ENCODE peak calls at places on chromosomes 2 and 18, in five cellular contexts. P, C, T, D and Y are unnamed samples. For H3K9me3, the result is how much of the 10 kb centered on the place peaks cover.

GRCh38 chr2:181970160-181970794 is 15.4 kb upstream of the PPP1R1C start:
- DNase-seq in T (no peak), D (no peak), P (no peak), C (peak), Y (no peak)

GRCh38 chr2:203687161-203687560 is 19.3 kb upstream of the CD28 start:
- DNase-seq in T (no peak), P (no peak), D (no peak), C (no peak), Y (no peak)

GRCh38 chr2:134818321-134818720 is 20.1 kb upstream of the ACMSD start:
- DNase-seq in C (no peak), D (no peak), P (no peak), T (no peak), Y (no peak)

GRCh38 chr2:98701230-98701629 is 29.7 kb downstream of the MGAT4A start:
- DNase-seq in P (no peak), C (no peak), T (no peak), D (no peak), Y (no peak)

GRCh38 chr2:111028720-111029119 is 92.0 kb upstream of the BCL2L11 start:
- DNase-seq in C (no peak), T (no peak), P (no peak), D (no peak), Y (no peak)

GRCh38 chr2:214800180-214800579 is 9.3 kb downstream of the BARD1 start:
- DNase-seq in P (no peak), C (no peak), D (no peak), T (no peak), Y (no peak)

GRCh38 chr2:10987439-10987838 is 75.7 kb downstream of the KCNF1 start:
- DNase-seq in P (no peak), C (no peak), D (no peak), T (no peak), Y (no peak)

GRCh38 chr2:579961-580360 is 97.2 kb downstream of the TMEM18 start:
- DNase-seq in P (no peak), C (no peak), D (no peak), T (no peak), Y (no peak)

GRCh38 chr2:152433289-152433688 is 98.3 kb downstream of the FMNL2 start:
- DNase-seq in P (no peak), T (no peak), C (no peak), D (no peak), Y (no peak)

GRCh38 chr2:28638102-28638501 is 113.5 kb upstream of the PPP1CB start:
- DNase-seq in D (no peak), P (no peak), C (no peak), T (no peak), Y (no peak)

GRCh38 chr18:63439334-63439733 is 17.1 kb upstream of the VPS4B start:
- DNase-seq in P (no peak), T (peak), D (peak), C (peak), Y (no peak)

GRCh38 chr2:11742702-11743530 is 3.5 kb upstream of the LPIN1 start:
- DNase-seq in D (no peak), P (no peak), C (no peak), T (no peak), Y (no peak)

GRCh38 chr2:201813996-201814845 is 7.9 kb downstream of the CDK15 start:
- DNase-seq in C (no peak), P (no peak), T (no peak), D (no peak), Y (no peak)

GRCh38 chr2:8494589-8494988 is 187.3 kb upstream of the ID2 start:
- DNase-seq in C (no peak), D (no peak), T (no peak), P (peak), Y (no peak)

GRCh38 chr18:6951336-6952090 is 166.1 kb downstream of the LAMA1 start:
- DNase-seq in T (no peak), P (no peak), C (peak), D (no peak), Y (no peak)

GRCh38 chr2:71602115-71602495 is 148.7 kb downstream of the DYSF start:
- DNase-seq in P (no peak), T (no peak), C (no peak), D (no peak), Y (no peak)

GRCh38 chr2:26757873-26758789 is 6.0 kb upstream of the SLC35F6 start:
- DNase-seq in D (peak), C (no peak), P (peak), T (no peak), Y (no peak)

GRCh38 chr2:235468978-235469694 is 24.7 kb upstream of the AGAP1 start:
- DNase-seq in C (peak), T (no peak), P (peak), D (peak), Y (no peak)

GRCh38 chr2:86315084-86315483 is 22.3 kb downstream of the REEP1 start:
- DNase-seq in D (no peak), C (no peak), T (no peak), P (no peak), Y (no peak)

GRCh38 chr18:1846640-1847039 is 724.7 kb downstream of the METTL4 start:
- DNase-seq in D (no peak), C (no peak), T (no peak), P (no peak), Y (no peak)

GRCh38 chr2:27264753-27265535 is 2.1 kb upstream of the SLC30A3 start:
- DNase-seq in P (peak), D (no peak), C (peak), T (peak), Y (peak)

GRCh38 chr2:134836986-134837385 is 1.4 kb upstream of the ACMSD start:
- DNase-seq in P (no peak), D (no peak), C (no peak), T (no peak), Y (no peak)

GRCh38 chr18:449374-449773 is 51.1 kb downstream of the COLEC12 start:
- DNase-seq in T (peak), D (no peak), C (peak), P (no peak), Y (no peak)

GRCh38 chr2:233449921-233450853 is 95.9 kb downstream of the DGKD start:
- DNase-seq in P (no peak), D (no peak), C (peak), T (no peak), Y (no peak)

GRCh38 chr2:179749210-179749609 is 112.2 kb downstream of the ZNF385B start:
- DNase-seq in T (peak), P (no peak), C (no peak), D (no peak), Y (no peak)

GRCh38 chr2:176647325-176648155 is 378.3 kb downstream of the MTX2 start:
- DNase-seq in C (no peak), T (no peak), P (no peak), D (no peak), Y (no peak)

GRCh38 chr2:10675126-10675525 is 14.6 kb downstream of the NOL10 start:
- DNase-seq in D (no peak), T (no peak), P (no peak), C (no peak), Y (no peak)

GRCh38 chr2:121004271-121004812 is 268.7 kb downstream of the GLI2 start:
- DNase-seq in D (peak), P (no peak), T (no peak), C (no peak), Y (no peak)

GRCh38 chr2:65215946-65216345 is 11.7 kb upstream of the ACTR2 start:
- DNase-seq in C (no peak), D (no peak), P (no peak), T (no peak), Y (no peak)

GRCh38 chr2:71792926-71793761 is 339.8 kb downstream of the DYSF start:
- DNase-seq in P (no peak), D (no peak), C (no peak), T (no peak), Y (no peak)

GRCh38 chr2:177188482-177189469 is 23.8 kb upstream of the HNRNPA3 start:
- DNase-seq in T (no peak), D (no peak), P (no peak), C (no peak), Y (no peak)

GRCh38 chr2:188046437-188046836 is 245.2 kb upstream of the GULP1 start:
- DNase-seq in T (no peak), P (no peak), C (no peak), D (no peak), Y (no peak)

GRCh38 chr2:75632091-75632704 is 14.4 kb upstream of the MRPL19 start:
- DNase-seq in D (no peak), P (no peak), T (no peak), C (no peak), Y (no peak)

GRCh38 chr2:45439788-45440773 is 171.0 kb downstream of the SRBD1 start:
- DNase-seq in D (no peak), T (no peak), C (no peak), P (no peak), Y (no peak)

GRCh38 chr2:205785507-205786222 is 103.4 kb downstream of the NRP2 start:
- DNase-seq in C (no peak), P (no peak), T (no peak), D (peak), Y (no peak)

GRCh38 chr2:112664689-112665088 is 18.9 kb downstream of the SLC20A1 start:
- DNase-seq in P (no peak), C (no peak), D (no peak), T (no peak), Y (no peak)

GRCh38 chr18:3482258-3482657 is 32.3 kb downstream of the TGIF1 start:
- DNase-seq in T (no peak), D (no peak), C (no peak), P (no peak), Y (no peak)

GRCh38 chr2:33242845-33243244 is 233.6 kb upstream of the RASGRP3 start:
- DNase-seq in C (no peak), T (no peak), D (no peak), P (no peak), Y (no peak)

DNA sequence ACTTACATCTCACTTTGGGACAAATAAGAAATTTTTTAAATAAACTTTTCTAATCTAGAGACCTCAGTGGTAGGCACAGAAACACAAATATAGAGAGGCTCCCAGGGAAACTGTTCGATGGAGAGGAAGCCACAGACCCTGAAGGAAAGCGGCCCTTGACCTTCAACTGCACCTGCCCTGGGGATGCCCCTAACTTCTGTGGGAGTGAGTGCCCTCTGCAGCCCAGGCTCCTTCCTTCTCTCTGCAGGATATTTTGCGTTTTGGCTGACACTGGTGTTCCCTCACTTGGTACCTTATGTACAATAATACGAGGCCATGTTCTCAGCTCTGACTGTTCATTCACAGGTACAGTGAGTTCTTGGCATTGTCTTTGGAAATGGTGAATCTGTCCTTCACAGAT is 64.8 kb upstream of the MAL start:
- DNase-seq in P (no peak), T (no peak), C (no peak), D (no peak), Y (no peak)
- H3K9me3 ChIP-seq in P (under half), T (under half), C (under half), D (under half), Y (under half)

GRCh38 chr2:162301877-162302276 is 16.6 kb downstream of the IFIH1 start:
- DNase-seq in T (no peak), D (no peak), P (no peak), C (no peak), Y (no peak)
- H3K9me3 ChIP-seq in T (under half), D (under half), P (under half), C (under half), Y (under half)

DNA sequence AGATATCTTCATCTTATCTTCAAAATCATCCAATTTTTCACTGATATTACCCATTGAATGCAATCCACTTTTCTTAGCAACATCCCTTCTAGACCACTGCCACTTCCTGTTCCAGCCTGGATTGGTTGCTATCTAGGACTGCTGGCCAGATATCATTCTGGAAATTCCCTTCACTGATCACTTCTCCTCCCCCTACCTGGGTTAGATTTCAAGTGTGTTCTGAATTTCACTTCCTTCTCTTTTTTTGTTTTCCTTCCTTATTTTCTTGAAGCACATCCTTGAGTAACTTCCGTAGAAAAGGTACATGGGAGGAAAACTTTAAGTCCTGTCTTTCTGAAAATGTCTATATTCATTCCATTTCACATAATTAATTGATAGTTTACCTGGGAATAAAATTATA is 82.0 kb upstream of the IL1R2 start:
- DNase-seq in C (no peak), P (no peak), T (no peak), D (no peak), Y (no peak)
- H3K9me3 ChIP-seq in C (under half), P (under half), T (under half), D (under half), Y (under half)

GRCh38 chr18:70985948-70986347 is 697.1 kb downstream of the SOCS6 start:
- DNase-seq in T (no peak), C (no peak), D (no peak), P (no peak), Y (no peak)

GRCh38 chr18:70982292-70982691 is 693.4 kb downstream of the SOCS6 start:
- DNase-seq in D (no peak), T (no peak), P (no peak), C (no peak), Y (no peak)

DNA sequence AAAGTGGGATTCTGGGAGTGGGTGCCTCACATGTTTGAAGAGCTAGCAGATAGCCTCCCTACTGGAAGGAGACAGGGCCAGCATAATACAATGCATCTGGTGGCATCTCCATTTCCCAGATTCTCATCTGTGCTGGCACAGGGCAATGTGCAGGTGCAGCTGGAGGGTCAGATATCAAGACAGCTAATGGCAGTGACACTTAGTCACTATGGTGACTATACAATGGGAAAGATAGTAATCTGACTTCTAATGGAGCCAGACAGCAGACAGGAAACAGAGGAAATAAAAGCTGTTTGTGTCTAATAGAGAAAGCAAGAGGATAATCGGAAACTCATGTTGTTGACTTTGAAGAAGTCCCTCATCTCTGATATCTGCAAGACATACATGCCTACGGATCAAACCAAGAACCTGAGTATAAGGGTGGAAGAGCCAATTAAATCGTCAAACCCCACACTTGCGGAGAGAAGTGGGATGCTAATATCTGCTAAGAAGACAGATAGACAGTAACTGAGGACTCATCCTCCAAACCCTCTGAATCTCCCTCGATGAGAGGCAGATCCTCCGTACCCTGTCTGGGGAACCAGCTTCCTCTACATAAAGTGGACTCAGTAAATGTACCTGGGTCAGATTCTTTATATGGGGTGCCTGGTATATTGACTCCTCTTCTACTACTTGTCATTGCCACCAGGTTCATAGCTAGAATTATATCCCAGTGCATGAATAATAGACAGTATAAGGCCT is 692.7 kb downstream of the SOCS6 start:
- DNase-seq in D (no peak), P (no peak), C (no peak), T (no peak), Y (no peak)
- H3K9me3 ChIP-seq in D (under half), P (under half), C (under half), T (under half), Y (under half)

DNA sequence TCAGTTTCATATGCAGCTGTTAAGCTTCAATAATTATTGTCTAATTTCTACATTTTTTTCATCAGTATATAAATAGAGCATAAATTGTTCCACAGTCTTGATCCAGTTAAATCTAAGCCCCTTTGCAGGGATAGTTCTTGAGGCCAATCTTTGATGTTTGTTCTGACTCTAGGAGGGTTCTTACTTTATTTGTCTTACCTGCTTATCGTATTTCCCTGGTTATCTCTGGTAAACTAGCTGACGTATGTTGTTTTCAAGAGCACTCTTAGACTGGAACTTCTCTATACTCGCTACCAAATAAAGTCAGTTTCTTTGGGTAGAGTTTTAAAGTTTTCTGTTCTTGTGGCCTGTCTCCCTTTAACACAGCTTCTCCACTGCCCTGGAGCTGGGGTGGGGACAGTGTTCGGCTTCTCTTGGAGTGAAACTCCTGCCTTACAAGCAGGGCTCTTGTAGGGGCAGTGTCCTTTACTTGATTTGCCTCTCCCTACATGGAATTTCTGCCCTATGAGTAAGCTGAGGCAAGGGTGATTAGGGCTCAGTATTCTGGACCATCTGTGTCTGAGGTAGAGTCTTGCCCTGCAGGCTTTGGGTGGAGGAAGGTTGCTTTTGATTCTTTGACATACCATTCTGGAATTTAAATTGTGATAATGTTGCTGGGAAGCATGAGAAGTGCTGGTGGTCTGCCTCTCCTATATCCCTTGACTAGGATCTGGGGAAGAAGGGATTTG is 90.3 kb downstream of the PTPN4 start:
- DNase-seq in P (no peak), T (no peak), D (no peak), C (no peak), Y (no peak)
- H3K9me3 ChIP-seq in P (under half), T (under half), D (under half), C (under half), Y (under half)

GRCh38 chr2:190138032-190138431 is 75.5 kb upstream of the MSTN start:
- DNase-seq in C (no peak), D (no peak), T (no peak), P (no peak), Y (no peak)

GRCh38 chr2:190137561-190137960 is 75.0 kb upstream of the MSTN start:
- DNase-seq in D (no peak), P (no peak), C (no peak), T (no peak), Y (no peak)

GRCh38 chr2:190139371-190139770 is 76.8 kb upstream of the MSTN start:
- DNase-seq in T (no peak), C (no peak), P (no peak), D (no peak), Y (no peak)

GRCh38 chr2:190136825-190137224 is 74.3 kb upstream of the MSTN start:
- DNase-seq in P (no peak), C (no peak), T (no peak), D (no peak), Y (no peak)

DNA sequence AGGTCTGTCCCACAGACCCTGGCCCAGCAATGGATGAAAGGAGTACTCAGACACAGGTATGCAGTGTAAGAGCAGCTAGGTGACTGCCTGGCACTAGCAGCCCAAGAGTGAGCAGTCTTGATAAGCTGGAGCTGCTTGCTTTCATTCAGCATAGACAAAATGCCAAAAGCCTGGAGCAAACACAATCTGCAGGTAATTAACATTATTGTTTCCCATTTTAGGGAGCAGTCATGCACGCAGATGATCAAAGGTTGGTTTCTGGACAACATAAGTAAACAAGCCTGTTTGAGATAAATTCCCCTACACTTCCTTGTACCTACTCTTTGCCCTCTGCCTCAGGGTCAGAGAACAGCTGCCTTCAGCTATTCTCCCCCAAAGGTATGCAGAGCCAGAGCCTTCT is 73.7 kb upstream of the MSTN start:
- DNase-seq in T (no peak), C (no peak), D (no peak), P (no peak), Y (no peak)
- H3K9me3 ChIP-seq in T (under half), C (under half), D (under half), P (under half), Y (under half)

GRCh38 chr2:195252018-195252417 is 405.0 kb upstream of the SLC39A10 start:
- DNase-seq in C (peak), D (no peak), P (no peak), T (no peak), Y (no peak)
- H3K9me3 ChIP-seq in C (under half), D (under half), P (under half), T (under half), Y (under half)